ENCODE peak calls at places on chromosomes 11 and 22, in five cellular contexts. K, U, W, C and F are unnamed samples.

GRCh38 chr11:30586251-30587144 is at the start of gene MPPED2:
- DNase-seq in W (peak; percentile 57), U (no peak), C (peak; percentile 51), K (peak; percentile 83), F (peak; percentile 13)

GRCh38 chr22:35218079-35218478 is 39.2 kb upstream of the HMGXB4 start:
- DNase-seq in C (no peak), U (peak; percentile 8), W (no peak), K (no peak), F (no peak)

GRCh38 chr11:132289590-132290256 is 919.3 kb downstream of the NTM start:
- DNase-seq in W (no peak), U (no peak), C (no peak), K (no peak), F (no peak)

GRCh38 chr11:74838188-74838587 is 89.5 kb downstream of the RNF169 start:
- DNase-seq in U (peak; percentile 23), W (no peak), K (no peak), C (no peak), F (no peak)

GRCh38 chr22:43222281-43222680 is 35.3 kb upstream of the TTLL12 start:
- DNase-seq in U (no peak), W (peak; percentile 60), K (no peak), C (no peak), F (no peak)

GRCh38 chr11:27216268-27217149 is 146.5 kb downstream of the CCDC34 start:
- DNase-seq in U (peak; percentile 75), W (peak; percentile 66), C (peak; percentile 63), K (peak; percentile 37), F (no peak)

GRCh38 chr11:74255741-74256369 is 55.6 kb downstream of the P4HA3 start:
- DNase-seq in W (peak; percentile 47), C (peak; percentile 64), U (peak; percentile 63), K (peak; percentile 66), F (peak; percentile 31)

GRCh38 chr22:36569999-36570398 is 41.0 kb upstream of the EIF3D start:
- DNase-seq in C (no peak), K (peak; percentile 35), W (no peak), U (peak; percentile 27), F (no peak)

GRCh38 chr11:128948583-128948982 is 5.9 kb upstream of the TP53AIP1 start:
- DNase-seq in K (peak; percentile 67), W (no peak), U (no peak), C (no peak), F (no peak)

GRCh38 chr11:105135873-105136272 is 3.7 kb downstream of the CARD18 start:
- DNase-seq in W (no peak), C (no peak), U (no peak), K (peak; percentile 3), F (no peak)

GRCh38 chr11:35619030-35619753 is 932 bp downstream of the FJX1 start:
- DNase-seq in W (no peak), K (no peak), C (peak; percentile 49), U (peak; percentile 37), F (no peak)
- H3K4me3 ChIP-seq in W (peak overlapping the region; percentile 51), K (peak overlapping the region; percentile 37), C (peak overlapping the region; percentile 62), U (peak overlapping the region; percentile 67), F (no peak overlapping the region)

GRCh38 chr22:45844949-45845613 is 131.9 kb downstream of the WNT7B start:
- DNase-seq in W (no peak), K (no peak), C (no peak), U (no peak), F (no peak)
- H3K4me1 ChIP-seq in W (no peaks in the 10 kb centered on the region), K (peaks cover 8% of the 10 kb centered on the region), C (no peaks in the 10 kb centered on the region), U (peaks cover 7% of the 10 kb centered on the region), F (no peaks in the 10 kb centered on the region)

DNA sequence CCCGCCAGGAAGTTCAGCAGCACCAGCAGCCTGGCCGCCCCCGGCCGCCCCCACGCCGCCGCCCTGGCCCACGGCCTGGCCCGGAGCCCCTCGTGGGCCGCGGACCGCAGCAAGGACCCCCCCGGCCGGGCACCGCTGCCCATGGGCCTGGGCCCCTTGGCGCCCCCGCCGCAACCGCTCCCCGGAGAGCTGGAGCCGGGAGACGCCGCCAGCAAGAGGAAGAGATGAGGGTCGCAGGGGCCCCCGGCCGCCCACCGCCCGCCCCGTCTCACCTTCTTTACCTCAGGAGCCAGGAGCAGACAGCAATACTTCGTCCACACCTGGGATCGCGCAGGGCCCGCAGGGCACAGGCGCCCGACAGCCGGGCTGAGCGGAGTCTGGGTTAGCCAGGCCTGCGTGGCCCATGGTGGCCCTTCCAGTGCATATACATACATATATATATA is 115.6 kb downstream of the CACNA1I start:
- DNase-seq in W (no peak), K (no peak), C (no peak), U (no peak), F (no peak)
- H3K4me3 ChIP-seq in W (no peak overlapping the region), K (no peak overlapping the region), C (no peak overlapping the region), U (no peak overlapping the region), F (no peak overlapping the region)

GRCh38 chr11:65429069-65429681 is 6.6 kb downstream of the NEAT1 start:
- DNase-seq in U (peak; percentile 76), K (no peak), W (no peak), C (peak; percentile 48), F (no peak)

GRCh38 chr11:65431452-65432132 is 9.0 kb downstream of the NEAT1 start:
- DNase-seq in C (no peak), K (no peak), U (peak; percentile 48), W (no peak), F (no peak)

GRCh38 chr11:65430406-65431217 is 8.0 kb downstream of the NEAT1 start:
- DNase-seq in W (no peak), U (peak; percentile 69), K (no peak), C (no peak), F (no peak)

GRCh38 chr11:65428578-65429068 is 6.0 kb downstream of the NEAT1 start:
- DNase-seq in U (no peak), C (peak; percentile 39), K (no peak), W (peak; percentile 12), F (no peak)

GRCh38 chr11:65429724-65430405 is 7.3 kb downstream of the NEAT1 start:
- DNase-seq in U (peak; percentile 80), W (peak; percentile 72), K (no peak), C (peak; percentile 78), F (no peak)
- H3K4me1 ChIP-seq in U (peaks cover 2% of the 10 kb centered on the region), W (peaks cover 71% of the 10 kb centered on the region), K (peaks cover 43% of the 10 kb centered on the region), C (peaks cover 16% of the 10 kb centered on the region), F (peaks cover 76% of the 10 kb centered on the region)

DNA sequence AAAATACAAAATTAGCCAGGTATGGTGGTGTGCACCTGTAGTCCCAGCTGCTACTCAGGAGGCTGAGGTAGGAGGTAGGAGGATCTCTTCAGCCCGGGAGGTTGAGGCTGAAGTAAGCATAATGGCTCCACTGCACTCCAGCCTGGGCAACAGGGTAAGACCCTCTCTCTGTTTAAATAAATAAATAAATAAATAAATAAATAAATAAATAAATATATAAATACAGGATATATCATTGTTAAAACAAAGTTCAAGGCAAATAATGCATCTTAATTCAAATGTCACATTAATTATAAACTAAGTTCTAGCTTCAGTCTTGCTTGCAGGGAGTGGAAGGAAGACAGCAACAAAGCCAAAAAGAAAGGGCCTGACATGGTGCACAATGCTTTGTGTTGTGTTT is 44.5 kb upstream of the PANX1 start:
- DNase-seq in U (no peak), W (no peak), K (no peak), C (no peak), F (no peak)
- H3K4me3 ChIP-seq in U (no peak overlapping the region), W (no peak overlapping the region), K (no peak overlapping the region), C (no peak overlapping the region), F (no peak overlapping the region)

GRCh38 chr22:21623402-21623970 is 6.3 kb downstream of the YDJC start:
- DNase-seq in W (no peak), C (no peak), K (no peak), U (no peak), F (no peak)

GRCh38 chr22:21622624-21623401 is 7.0 kb downstream of the YDJC start:
- DNase-seq in K (peak; percentile 25), U (no peak), W (no peak), C (no peak), F (no peak)

GRCh38 chr22:21626073-21626734 is 3.6 kb downstream of the YDJC start:
- DNase-seq in U (no peak), K (no peak), W (no peak), C (no peak), F (no peak)

GRCh38 chr22:21624880-21625791 is 4.7 kb downstream of the YDJC start:
- DNase-seq in K (no peak), W (no peak), U (no peak), C (no peak), F (no peak)

GRCh38 chr22:21624120-21624879 is 5.5 kb downstream of the YDJC start:
- DNase-seq in U (peak; percentile 23), C (peak; percentile 31), K (peak; percentile 37), W (no peak), F (peak; percentile 23)
- H3K4me1 ChIP-seq in U (peaks cover 13% of the 10 kb centered on the region), C (peaks cover 11% of the 10 kb centered on the region), K (peaks cover 10% of the 10 kb centered on the region), W (peaks cover 47% of the 10 kb centered on the region), F (peaks cover 42% of the 10 kb centered on the region)